ENCODE peak calls at places on chromosomes 16 and 17, in four cellular contexts. Q is GM12878, J is GM23248, S is IMR-90. B is an unnamed sample.

GRCh38 chr16:2084688-2085625 is 37.2 kb downstream of the TSC2 start:
- DNase-seq in S (no peak), J (no peak), Q (no peak), B (no peak)

GRCh38 chr16:25063865-25064264 is 47.7 kb upstream of the LCMT1 start:
- DNase-seq in Q (no peak), S (peak), J (peak), B (no peak)

GRCh38 chr17:48441231-48441711 is 11.3 kb upstream of the SKAP1 start:
- DNase-seq in S (no peak), J (no peak), Q (peak), B (no peak)

GRCh38 chr17:6085812-6086211 is 15.6 kb downstream of the WSCD1 start:
- DNase-seq in S (no peak), Q (no peak), J (no peak), B (no peak)

GRCh38 chr16:19375561-19376158 is 42.0 kb upstream of the TMC5 start:
- DNase-seq in Q (peak), S (peak), J (peak), B (peak)

GRCh38 chr16:69123894-69124293 is 8.5 kb downstream of the CHTF8 start:
- DNase-seq in S (peak), Q (no peak), J (peak), B (peak)

GRCh38 chr16:60073376-60073775 is 1339.3 kb upstream of the GOT2 start:
- DNase-seq in S (no peak), Q (no peak), J (no peak), B (no peak)

GRCh38 chr17:75511610-75512575 is 3.4 kb downstream of the CASKIN2 start:
- DNase-seq in J (no peak), Q (no peak), S (no peak), B (no peak)

GRCh38 chr16:74951676-74952075 is 33.2 kb downstream of the WDR59 start:
- DNase-seq in Q (no peak), J (no peak), S (no peak), B (no peak)

GRCh38 chr17:83149761-83150251 is 70.4 kb downstream of the METRNL start:
- DNase-seq in S (peak), Q (no peak), J (peak), B (no peak)

GRCh38 chr17:82416771-82417170 is 1.4 kb upstream of the HEXD start:
- DNase-seq in S (no peak), J (peak), Q (no peak), B (no peak)

GRCh38 chr16:86577314-86577971 is 906 bp upstream of the FOXL1 start:
- DNase-seq in J (peak), Q (no peak), S (peak), B (no peak)

GRCh38 chr16:88799569-88800276 is 3.9 kb upstream of the CDT1 start:
- DNase-seq in J (no peak), S (no peak), Q (no peak), B (no peak)

DNA sequence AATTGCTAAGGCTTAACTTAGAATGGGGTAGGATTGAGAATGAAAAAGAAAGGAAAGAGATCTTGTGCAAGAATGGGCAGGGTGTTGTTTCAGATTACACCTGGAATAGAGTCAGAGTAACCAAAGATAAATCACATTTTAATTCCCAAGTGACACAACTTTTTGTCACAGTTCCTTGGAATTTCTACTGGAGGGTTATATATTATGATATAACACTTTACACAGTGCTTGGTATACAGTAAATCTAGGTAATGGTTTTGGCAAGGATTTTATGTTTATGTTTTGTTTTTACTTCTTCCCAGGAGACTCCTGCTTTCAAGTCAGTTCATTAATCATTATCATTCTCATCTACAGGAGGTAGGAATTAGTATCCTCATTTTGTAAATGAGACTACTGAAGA is 115.7 kb upstream of the KCNJ16 start:
- DNase-seq in S (no peak), Q (no peak), J (no peak), B (no peak)
- H2AFZ ChIP-seq in S (no peak), Q (no peak), J (no peak), B (no peak)

GRCh38 chr16:85010446-85010930 is 847 bp downstream of the ZDHHC7 start:
- DNase-seq in Q (no peak), S (no peak), J (peak), B (no peak)
- H2AFZ ChIP-seq in Q (peak), S (no peak), J (peak), B (peak)

DNA sequence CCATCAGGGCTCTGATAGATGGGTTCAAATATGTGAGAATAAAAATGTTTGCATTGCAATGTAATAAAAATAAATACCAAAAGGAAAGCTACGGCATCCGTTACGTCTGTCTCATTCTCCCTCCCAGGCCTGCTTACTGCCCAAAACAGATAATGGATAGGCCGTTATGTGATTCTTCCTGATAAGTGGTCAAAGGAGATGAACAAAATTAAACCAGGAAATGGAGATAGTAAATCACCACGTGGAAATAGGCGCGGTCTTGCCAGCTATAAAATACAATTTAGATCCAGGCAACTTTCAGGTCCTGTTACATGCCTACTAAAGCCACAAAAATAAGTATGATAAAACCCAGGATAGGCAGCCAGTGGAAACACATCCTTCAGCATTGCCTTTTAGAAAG is 49.5 kb upstream of the CCL1 start:
- DNase-seq in S (no peak), Q (no peak), J (no peak), B (no peak)
- H2AFZ ChIP-seq in S (no peak), Q (no peak), J (no peak), B (no peak)

GRCh38 chr17:42924891-42925290 is 24.3 kb downstream of the G6PC1 start:
- DNase-seq in J (no peak), S (no peak), Q (no peak), B (no peak)
- H2AFZ ChIP-seq in J (no peak), S (no peak), Q (no peak), B (no peak)

DNA sequence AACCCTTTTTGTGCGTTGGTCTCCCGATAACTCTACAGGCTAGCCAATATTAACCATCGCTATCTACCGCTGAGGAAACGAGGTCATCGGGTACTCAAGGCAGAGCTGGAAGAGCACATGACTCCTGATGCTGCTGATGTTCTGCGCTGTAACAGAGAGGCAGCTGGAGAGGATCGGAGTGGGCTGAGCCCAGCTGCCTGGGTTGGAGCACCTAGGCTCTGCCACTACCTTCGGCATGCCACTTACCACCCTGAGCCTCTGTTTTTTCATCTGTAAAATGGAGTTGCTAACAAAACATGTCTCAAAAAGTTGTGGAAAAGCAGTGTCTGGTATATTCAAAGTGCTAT is 439 bp upstream of the SLC46A1 start:
- DNase-seq in J (peak), Q (no peak), S (no peak), B (peak)
- H2AFZ ChIP-seq in J (peak), Q (peak), S (peak), B (peak)

GRCh38 chr16:3715430-3715829 is 1.9 kb downstream of the TRAP1 start:
- DNase-seq in J (no peak), S (no peak), Q (no peak), B (no peak)

GRCh38 chr16:3718019-3718391 is 681 bp upstream of the TRAP1 start:
- DNase-seq in S (no peak), Q (no peak), J (no peak), B (no peak)

GRCh38 chr16:3716831-3717234 is 491 bp downstream of the TRAP1 start:
- DNase-seq in J (peak), Q (no peak), S (no peak), B (peak)

GRCh38 chr16:3718628-3719027 is 1.3 kb upstream of the TRAP1 start:
- DNase-seq in S (no peak), Q (no peak), J (no peak), B (no peak)

GRCh38 chr16:3717235-3718018 is at the start of gene TRAP1:
- DNase-seq in J (peak), Q (peak), S (peak), B (peak)
- H2AFZ ChIP-seq in J (peak), Q (peak), S (peak), B (peak)

GRCh38 chr17:74212262-74212912 is 984 bp upstream of the TTYH2 start:
- DNase-seq in J (peak), S (no peak), Q (no peak), B (no peak)
- H2AFZ ChIP-seq in J (peak), S (peak), Q (no peak), B (peak)